ENCODE peak calls at places on chromosomes 2 and 18, in five cellular contexts. A is germinal center; D is stimulated activated CD4-positive, alpha-beta T cell treated with anti-CD3 and anti-CD28 coated beads, Interleukin-15, amount 100 ng/mL, for 1 hour; V is tibial nerve; O is CD8-positive, alpha-beta T cell. F is an unnamed sample.
A peak's percentile ranks its signal among the peaks of the same experiment; 100 is the strongest.

GRCh38 chr18:23453657-23454011 is 547 bp downstream of the RIOK3 start:
- DNase-seq in D (no peak), A (no peak), O (peak; percentile 32), V (no peak), F (peak; percentile 17)

GRCh38 chr18:12049983-12050811 is 43.4 kb upstream of the ANKRD62 start:
- DNase-seq in A (peak; percentile 54), D (no peak), O (no peak), V (no peak), F (no peak)

GRCh38 chr2:7744827-7745226 is 827.6 kb downstream of the RNF144A start:
- DNase-seq in O (peak; percentile 76), V (no peak), D (no peak), A (no peak), F (no peak)

GRCh38 chr2:126913329-126913728 is 14.6 kb downstream of the TEX51 start:
- DNase-seq in A (no peak), D (no peak), O (no peak), V (no peak), F (no peak)

GRCh38 chr18:73136134-73136533 is 268.3 kb upstream of the NETO1 start:
- DNase-seq in O (no peak), A (no peak), D (no peak), V (no peak), F (no peak)

GRCh38 chr2:8684421-8684884 is 2.6 kb downstream of the ID2 start:
- DNase-seq in V (no peak), D (no peak), O (peak; percentile 50), A (no peak), F (no peak)

GRCh38 chr2:239263937-239264837 is 136.6 kb downstream of the HDAC4 start:
- DNase-seq in V (no peak), O (peak; percentile 58), D (no peak), A (no peak), F (no peak)

GRCh38 chr18:7514796-7515440 is 52.2 kb upstream of the PTPRM start:
- DNase-seq in A (no peak), D (no peak), V (no peak), O (no peak), F (no peak)

GRCh38 chr2:227377461-227378351 is 1.4 kb downstream of the TM4SF20 start:
- DNase-seq in A (no peak), V (no peak), D (no peak), O (no peak), F (no peak)

GRCh38 chr2:129751409-129751808 is 228.1 kb upstream of the RAB6C start:
- DNase-seq in O (no peak), A (no peak), V (no peak), D (no peak), F (no peak)